ENCODE peak calls at places on chromosome 9, in nine cellular contexts. B, T, O, V, C, E, I, W and J are unnamed samples. For H3K4me1, the result is how much of the 10 kb centered on the place peaks cover.

GRCh38 chr9:4116091-4116581 is 183.7 kb downstream of the GLIS3 start:
- DNase-seq in B (no peak), T (no peak), O (no peak), V (no peak), C (no peak), E (peak), I (no peak), W (no peak), J (no peak)

GRCh38 chr9:115234094-115234493 is 116.1 kb upstream of the TNC start:
- DNase-seq in B (no peak), T (no peak), O (peak), V (no peak), C (peak), E (peak), I (no peak), W (no peak), J (no peak)

GRCh38 chr9:69431203-69431602 is 106.2 kb downstream of the ENTREP1 start:
- DNase-seq in B (no peak), T (no peak), O (no peak), V (no peak), C (no peak), E (no peak), I (no peak), W (no peak), J (no peak)

GRCh38 chr9:97714435-97714834 is 17.3 kb upstream of the XPA start:
- DNase-seq in B (no peak), T (no peak), O (no peak), V (no peak), C (peak), E (peak), I (no peak), W (no peak), J (no peak)

GRCh38 chr9:116767219-116767618 is 80.1 kb downstream of the TRIM32 start:
- DNase-seq in B (no peak), T (no peak), O (no peak), V (no peak), C (no peak), E (no peak), I (no peak), W (no peak), J (no peak)

GRCh38 chr9:127550751-127551150 is 61.3 kb upstream of the STXBP1 start:
- DNase-seq in B (no peak), T (no peak), O (no peak), V (peak), C (no peak), E (no peak), I (no peak), W (no peak), J (no peak)

GRCh38 chr9:8842402-8843193 is 1043.0 kb upstream of the DMAC1 start:
- DNase-seq in B (no peak), T (no peak), O (no peak), V (no peak), C (no peak), E (no peak), I (no peak), W (no peak), J (no peak)

GRCh38 chr9:86122309-86122708 is 23.0 kb upstream of the GOLM1 start:
- DNase-seq in B (no peak), T (no peak), O (no peak), V (no peak), C (no peak), E (no peak), I (no peak), W (no peak), J (no peak)

GRCh38 chr9:69877852-69878507 is 57.4 kb downstream of the CFAP95 start:
- DNase-seq in B (peak), T (no peak), O (peak), V (no peak), C (peak), E (no peak), I (no peak), W (no peak), J (no peak)

GRCh38 chr9:35617548-35617947 is 665 bp downstream of the CD72 start:
- DNase-seq in B (no peak), T (no peak), O (no peak), V (no peak), C (no peak), E (no peak), I (no peak), W (peak), J (no peak)

GRCh38 chr9:107274953-107275422 is 8.1 kb upstream of the RAD23B start:
- DNase-seq in B (no peak), T (no peak), O (peak), V (no peak), C (peak), E (peak), I (no peak), W (no peak), J (no peak)

GRCh38 chr9:73880101-73880500 is 617.0 kb upstream of the RORB start:
- DNase-seq in B (no peak), T (no peak), O (no peak), V (no peak), C (no peak), E (peak), I (no peak), W (no peak), J (no peak)

GRCh38 chr9:31445357-31445756 is 939.1 kb upstream of the ACO1 start:
- DNase-seq in B (no peak), T (no peak), O (no peak), V (no peak), C (no peak), E (no peak), I (no peak), W (no peak), J (no peak)

GRCh38 chr9:97312101-97312500 is 4.6 kb downstream of the CCDC180 start:
- DNase-seq in B (no peak), T (no peak), O (no peak), V (no peak), C (no peak), E (no peak), I (no peak), W (no peak), J (no peak)

GRCh38 chr9:36023260-36024048 is 13.3 kb upstream of the RECK start:
- DNase-seq in B (peak), T (peak), O (peak), V (peak), C (peak), E (peak), I (peak), W (peak), J (peak)

DNA sequence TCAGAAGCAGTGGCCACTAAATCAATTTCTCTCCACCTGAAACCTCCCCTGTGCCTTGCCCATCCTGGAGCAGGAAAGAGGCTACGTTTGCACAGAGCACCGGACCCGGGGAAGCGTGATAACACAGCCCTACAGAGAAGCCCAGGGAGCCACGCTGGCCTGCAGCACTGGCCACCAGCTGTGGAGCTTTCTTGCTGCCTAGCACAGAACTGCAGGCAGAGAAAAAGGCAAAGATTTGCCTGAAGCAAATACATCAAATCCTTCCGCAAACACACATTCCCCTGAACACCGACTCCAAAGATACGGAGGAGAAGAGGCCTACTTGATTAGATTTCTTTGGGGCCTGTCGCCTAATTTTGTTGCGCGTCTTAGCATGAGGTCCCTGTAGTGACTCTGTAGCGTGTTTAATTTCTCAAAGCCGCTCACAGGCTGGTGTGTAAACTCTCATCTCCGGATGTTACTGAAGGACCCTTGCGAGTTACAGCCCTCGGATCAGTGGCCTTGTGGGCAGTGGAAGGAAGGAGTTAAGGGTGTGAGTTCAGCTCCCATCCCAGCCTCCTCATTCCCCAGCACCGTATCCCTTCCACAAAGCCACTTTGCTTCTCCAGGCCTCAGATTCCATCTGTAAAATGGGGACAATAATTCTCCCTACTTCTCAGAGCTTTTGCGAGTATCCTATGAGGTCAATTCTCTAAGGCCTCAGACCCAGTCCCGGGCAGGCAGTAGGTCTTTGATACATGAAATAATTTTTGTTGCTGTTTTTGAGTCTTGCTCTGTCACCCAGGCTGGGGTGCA is 141.5 kb downstream of the C9orf50 start:
- DNase-seq in B (no peak), T (no peak), O (no peak), V (no peak), C (no peak), E (no peak), I (no peak), W (no peak), J (no peak)
- H3K4me1 ChIP-seq in B (under half), T (under half), O (half or more), V (under half), C (under half), E (under half), I (under half), W (under half), J (half or more)

GRCh38 chr9:122258886-122259415 is 5.7 kb downstream of the RBM18 start:
- DNase-seq in B (no peak), T (no peak), O (no peak), V (no peak), C (no peak), E (no peak), I (no peak), W (no peak), J (no peak)
- H3K4me1 ChIP-seq in B (under half), T (under half), O (under half), V (under half), C (under half), E (under half), I (under half), W (under half), J (under half)

DNA sequence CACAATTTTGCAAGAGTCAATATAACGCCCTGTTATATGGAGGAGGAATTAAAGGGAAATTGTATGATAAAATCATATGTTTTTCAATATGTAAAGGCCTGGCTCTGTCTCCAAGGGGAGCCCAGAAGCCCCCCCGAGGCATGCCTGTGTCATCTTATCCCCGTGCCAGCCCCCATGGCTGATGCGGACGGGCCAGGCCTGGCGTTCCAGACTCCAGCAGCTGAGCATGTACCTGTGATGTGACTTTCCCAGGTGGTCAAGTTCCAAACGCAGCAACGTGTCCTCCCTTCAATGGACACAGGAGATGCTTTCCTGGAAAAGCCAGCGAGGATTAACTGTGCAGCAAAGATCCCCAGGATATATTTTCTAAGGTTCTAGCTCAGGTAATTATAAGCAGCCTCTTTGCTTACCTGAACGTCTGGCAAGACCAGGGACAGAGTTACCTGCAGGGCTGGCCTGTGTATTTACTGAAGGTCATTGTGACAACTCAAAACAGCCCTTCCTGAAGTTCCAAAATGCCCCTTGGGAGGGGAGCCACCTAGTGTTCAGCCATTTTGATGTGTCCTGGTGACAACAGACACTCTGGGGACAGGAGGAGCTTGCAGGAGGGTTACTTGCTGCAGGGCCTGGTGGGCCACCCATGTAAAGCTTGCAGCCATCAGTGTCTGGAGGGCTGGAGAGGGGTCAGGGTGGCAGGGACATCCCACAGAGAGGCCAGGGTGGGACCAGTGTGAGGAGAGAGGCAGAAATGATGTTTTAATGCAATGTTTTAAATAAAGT is 53.3 kb upstream of the RNU6ATAC start:
- DNase-seq in B (peak), T (no peak), O (peak), V (no peak), C (peak), E (no peak), I (peak), W (no peak), J (no peak)
- H3K4me1 ChIP-seq in B (under half), T (under half), O (under half), V (under half), C (under half), E (under half), I (under half), W (under half), J (under half)

GRCh38 chr9:129285979-129286772 is 108.1 kb upstream of the IER5L start:
- DNase-seq in B (no peak), T (no peak), O (no peak), V (peak), C (no peak), E (no peak), I (peak), W (no peak), J (no peak)
- H3K4me1 ChIP-seq in B (under half), T (under half), O (under half), V (under half), C (under half), E (under half), I (under half), W (under half), J (under half)

GRCh38 chr9:111913159-111913558 is 16.5 kb downstream of the UGCG start:
- DNase-seq in B (peak), T (no peak), O (no peak), V (no peak), C (no peak), E (no peak), I (no peak), W (no peak), J (no peak)
- H3K4me1 ChIP-seq in B (half or more), T (half or more), O (under half), V (under half), C (under half), E (under half), I (under half), W (under half), J (under half)

GRCh38 chr9:5832543-5833529 is at the start of gene ERMP1:
- DNase-seq in B (peak), T (peak), O (peak), V (peak), C (peak), E (peak), I (peak), W (peak), J (peak)
- H3K4me1 ChIP-seq in B (under half), T (under half), O (under half), V (under half), C (under half), E (under half), I (under half), W (under half), J (under half)

GRCh38 chr9:14303110-14303509 is 10.8 kb downstream of the NFIB start:
- DNase-seq in B (no peak), T (no peak), O (no peak), V (no peak), C (no peak), E (no peak), I (no peak), W (no peak), J (no peak)
- H3K4me1 ChIP-seq in B (under half), T (under half), O (under half), V (under half), C (under half), E (under half), I (under half), W (under half), J (half or more)

GRCh38 chr9:133978226-133979123 is 13.6 kb downstream of the VAV2 start:
- DNase-seq in B (no peak), T (no peak), O (no peak), V (no peak), C (no peak), E (no peak), I (peak), W (no peak), J (no peak)
- H3K4me1 ChIP-seq in B (under half), T (under half), O (under half), V (under half), C (under half), E (under half), I (under half), W (under half), J (under half)